ENCODE peak calls at places on chromosomes 5 and 9, in eight cellular contexts. One of them, this sample, is unnamed.

GRCh38 chr5:55480781-55481180 is 54.0 kb downstream of the PLPP1 start:
- DNase-seq in stomach: no peak
- DNase-seq in prostate gland: no peak
- DNase-seq in GM12892: no peak
- DNase-seq in HCT116: no peak
- DNase-seq in SK-N-SH: no peak
- DNase-seq in GM23338: no peak
- DNase-seq in suprapubic skin: no peak
- DNase-seq in this sample: no peak

GRCh38 chr5:151132959-151133358 is 24.6 kb downstream of the ANXA6 start:
- DNase-seq in stomach: no peak
- DNase-seq in prostate gland: no peak
- DNase-seq in GM12892: no peak
- DNase-seq in HCT116: no peak
- DNase-seq in SK-N-SH: no peak
- DNase-seq in GM23338: no peak
- DNase-seq in suprapubic skin: no peak
- DNase-seq in this sample: no peak

GRCh38 chr5:180202939-180203573 is 6.0 kb downstream of the RASGEF1C start:
- DNase-seq in stomach: no peak
- DNase-seq in prostate gland: no peak
- DNase-seq in GM12892: no peak
- DNase-seq in HCT116: no peak
- DNase-seq in SK-N-SH: no peak
- DNase-seq in GM23338: no peak
- DNase-seq in suprapubic skin: no peak
- DNase-seq in this sample: no peak

GRCh38 chr5:136686192-136686872 is 321.0 kb upstream of the TRPC7 start:
- DNase-seq in stomach: no peak
- DNase-seq in prostate gland: no peak
- DNase-seq in GM12892: no peak
- DNase-seq in HCT116: no peak
- DNase-seq in SK-N-SH: no peak
- DNase-seq in GM23338: peak
- DNase-seq in suprapubic skin: no peak
- DNase-seq in this sample: no peak

GRCh38 chr5:97242351-97242750 is 59.3 kb upstream of the RIOK2 start:
- DNase-seq in stomach: no peak
- DNase-seq in prostate gland: no peak
- DNase-seq in GM12892: no peak
- DNase-seq in HCT116: no peak
- DNase-seq in SK-N-SH: no peak
- DNase-seq in GM23338: no peak
- DNase-seq in suprapubic skin: no peak
- DNase-seq in this sample: no peak

GRCh38 chr5:178153530-178154340 is at the start of gene NHP2:
- DNase-seq in stomach: peak
- DNase-seq in prostate gland: peak
- DNase-seq in GM12892: peak
- DNase-seq in HCT116: peak
- DNase-seq in SK-N-SH: peak
- DNase-seq in GM23338: peak
- DNase-seq in suprapubic skin: peak
- DNase-seq in this sample: peak

GRCh38 chr9:5111696-5112095 is 73.7 kb downstream of the INSL6 start:
- DNase-seq in stomach: no peak
- DNase-seq in prostate gland: no peak
- DNase-seq in GM12892: no peak
- DNase-seq in HCT116: no peak
- DNase-seq in SK-N-SH: peak
- DNase-seq in GM23338: no peak
- DNase-seq in suprapubic skin: no peak
- DNase-seq in this sample: no peak

GRCh38 chr9:116817762-116818161 is 130.7 kb downstream of the TRIM32 start:
- DNase-seq in stomach: no peak
- DNase-seq in prostate gland: no peak
- DNase-seq in GM12892: no peak
- DNase-seq in HCT116: no peak
- DNase-seq in SK-N-SH: no peak
- DNase-seq in GM23338: no peak
- DNase-seq in suprapubic skin: no peak
- DNase-seq in this sample: no peak

GRCh38 chr5:52787600-52788504 is at the start of the genes ITGA1 and PELO:
- DNase-seq in stomach: peak
- DNase-seq in prostate gland: peak
- DNase-seq in GM12892: peak
- DNase-seq in HCT116: peak
- DNase-seq in SK-N-SH: peak
- DNase-seq in GM23338: peak
- DNase-seq in suprapubic skin: peak
- DNase-seq in this sample: peak

GRCh38 chr5:176837707-176838115 is 27.4 kb downstream of the UNC5A start:
- DNase-seq in stomach: peak
- DNase-seq in prostate gland: peak
- DNase-seq in GM12892: no peak
- DNase-seq in HCT116: peak
- DNase-seq in SK-N-SH: no peak
- DNase-seq in GM23338: peak
- DNase-seq in suprapubic skin: peak
- DNase-seq in this sample: peak

GRCh38 chr9:92196909-92197308 is 81.7 kb upstream of the SPTLC1 start:
- DNase-seq in stomach: no peak
- DNase-seq in prostate gland: no peak
- DNase-seq in GM12892: no peak
- DNase-seq in HCT116: no peak
- DNase-seq in SK-N-SH: no peak
- DNase-seq in GM23338: no peak
- DNase-seq in suprapubic skin: no peak
- DNase-seq in this sample: no peak

GRCh38 chr9:108911820-108912219 is 22.1 kb downstream of the ELP1 start:
- DNase-seq in stomach: no peak
- DNase-seq in prostate gland: no peak
- DNase-seq in GM12892: no peak
- DNase-seq in HCT116: no peak
- DNase-seq in SK-N-SH: no peak
- DNase-seq in GM23338: no peak
- DNase-seq in suprapubic skin: no peak
- DNase-seq in this sample: no peak

GRCh38 chr9:16652511-16653101 is 217.9 kb downstream of the BNC2 start:
- DNase-seq in stomach: no peak
- DNase-seq in prostate gland: no peak
- DNase-seq in GM12892: no peak
- DNase-seq in HCT116: no peak
- DNase-seq in SK-N-SH: no peak
- DNase-seq in GM23338: peak
- DNase-seq in suprapubic skin: no peak
- DNase-seq in this sample: no peak

GRCh38 chr9:108041551-108041950 is 552.0 kb upstream of the KLF4 start:
- DNase-seq in stomach: no peak
- DNase-seq in prostate gland: no peak
- DNase-seq in GM12892: no peak
- DNase-seq in HCT116: no peak
- DNase-seq in SK-N-SH: no peak
- DNase-seq in GM23338: no peak
- DNase-seq in suprapubic skin: no peak
- DNase-seq in this sample: no peak

GRCh38 chr5:113162770-113163169 is 186.2 kb downstream of the DCP2 start:
- DNase-seq in stomach: no peak
- DNase-seq in prostate gland: no peak
- DNase-seq in GM12892: no peak
- DNase-seq in HCT116: peak
- DNase-seq in SK-N-SH: no peak
- DNase-seq in GM23338: no peak
- DNase-seq in suprapubic skin: no peak
- DNase-seq in this sample: no peak

GRCh38 chr5:81760521-81760920 is 9.6 kb upstream of the SSBP2 start:
- DNase-seq in stomach: no peak
- DNase-seq in prostate gland: no peak
- DNase-seq in GM12892: no peak
- DNase-seq in HCT116: no peak
- DNase-seq in SK-N-SH: no peak
- DNase-seq in GM23338: no peak
- DNase-seq in suprapubic skin: no peak
- DNase-seq in this sample: no peak

GRCh38 chr5:19927919-19928318 is 60.1 kb downstream of the CDH18 start:
- DNase-seq in stomach: no peak
- DNase-seq in prostate gland: no peak
- DNase-seq in GM12892: no peak
- DNase-seq in HCT116: no peak
- DNase-seq in SK-N-SH: peak
- DNase-seq in GM23338: peak
- DNase-seq in suprapubic skin: no peak
- DNase-seq in this sample: no peak

GRCh38 chr9:82020341-82020740 is 31.8 kb downstream of the SPATA31D1 start:
- DNase-seq in stomach: no peak
- DNase-seq in prostate gland: no peak
- DNase-seq in GM12892: no peak
- DNase-seq in HCT116: no peak
- DNase-seq in SK-N-SH: no peak
- DNase-seq in GM23338: no peak
- DNase-seq in suprapubic skin: no peak
- DNase-seq in this sample: no peak

GRCh38 chr9:20728493-20729220 is 44.6 kb downstream of the FOCAD start:
- DNase-seq in stomach: no peak
- DNase-seq in prostate gland: peak
- DNase-seq in GM12892: no peak
- DNase-seq in HCT116: no peak
- DNase-seq in SK-N-SH: no peak
- DNase-seq in GM23338: no peak
- DNase-seq in suprapubic skin: no peak
- DNase-seq in this sample: no peak

GRCh38 chr9:86664603-86665002 is 282.7 kb downstream of the GAS1 start:
- DNase-seq in stomach: no peak
- DNase-seq in prostate gland: no peak
- DNase-seq in GM12892: no peak
- DNase-seq in HCT116: no peak
- DNase-seq in SK-N-SH: no peak
- DNase-seq in GM23338: no peak
- DNase-seq in suprapubic skin: no peak
- DNase-seq in this sample: no peak

GRCh38 chr5:119470851-119471451 is 18.7 kb downstream of the HSD17B4 start:
- DNase-seq in stomach: no peak
- DNase-seq in prostate gland: no peak
- DNase-seq in GM12892: no peak
- DNase-seq in HCT116: peak
- DNase-seq in SK-N-SH: no peak
- DNase-seq in GM23338: peak
- DNase-seq in suprapubic skin: no peak
- DNase-seq in this sample: no peak

GRCh38 chr5:68252678-68253520 is 37.3 kb downstream of the PIK3R1 start:
- DNase-seq in stomach: peak
- DNase-seq in prostate gland: peak
- DNase-seq in GM12892: peak
- DNase-seq in HCT116: peak
- DNase-seq in SK-N-SH: peak
- DNase-seq in GM23338: peak
- DNase-seq in suprapubic skin: peak
- DNase-seq in this sample: peak
- TF ChIP-seq POLR2AphosphoS5 in stomach: peak
- TF ChIP-seq POLR2AphosphoS5 in prostate gland: peak
- TF ChIP-seq POLR2AphosphoS5 in GM12892: no peak
- TF ChIP-seq POLR2AphosphoS5 in HCT116: no peak
- TF ChIP-seq POLR2AphosphoS5 in SK-N-SH: no peak
- TF ChIP-seq POLR2AphosphoS5 in GM23338: no peak
- TF ChIP-seq POLR2AphosphoS5 in suprapubic skin: no peak
- TF ChIP-seq POLR2AphosphoS5 in this sample: no peak

DNA sequence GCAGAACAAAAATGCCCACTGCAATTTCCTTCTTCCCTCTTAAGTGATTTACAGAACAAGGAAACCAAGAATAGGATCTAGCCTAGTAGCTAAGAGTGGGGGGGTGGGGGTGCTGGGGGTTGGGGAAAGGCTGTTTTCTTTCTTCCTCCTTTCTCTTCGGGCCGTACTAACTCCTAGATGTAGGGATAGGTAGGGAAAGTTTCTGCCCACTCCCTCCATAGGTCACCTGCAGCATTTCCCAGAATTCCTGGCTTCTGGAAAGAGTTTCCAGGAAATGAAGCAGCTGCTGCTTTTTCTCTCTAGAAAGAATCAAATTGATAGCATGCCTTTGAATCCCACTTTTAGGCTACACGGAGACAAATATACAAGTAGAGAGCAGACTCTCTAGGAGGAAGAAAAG is 15.6 kb downstream of the SPATA9 start:
- DNase-seq in stomach: no peak
- DNase-seq in prostate gland: no peak
- DNase-seq in GM12892: no peak
- DNase-seq in HCT116: no peak
- DNase-seq in SK-N-SH: no peak
- DNase-seq in GM23338: no peak
- DNase-seq in suprapubic skin: no peak
- DNase-seq in this sample: no peak
- TF ChIP-seq POLR2AphosphoS5 in stomach: no peak
- TF ChIP-seq POLR2AphosphoS5 in prostate gland: no peak
- TF ChIP-seq POLR2AphosphoS5 in GM12892: no peak
- TF ChIP-seq POLR2AphosphoS5 in HCT116: no peak
- TF ChIP-seq POLR2AphosphoS5 in SK-N-SH: no peak
- TF ChIP-seq POLR2AphosphoS5 in GM23338: no peak
- TF ChIP-seq POLR2AphosphoS5 in suprapubic skin: no peak
- TF ChIP-seq POLR2AphosphoS5 in this sample: no peak

DNA sequence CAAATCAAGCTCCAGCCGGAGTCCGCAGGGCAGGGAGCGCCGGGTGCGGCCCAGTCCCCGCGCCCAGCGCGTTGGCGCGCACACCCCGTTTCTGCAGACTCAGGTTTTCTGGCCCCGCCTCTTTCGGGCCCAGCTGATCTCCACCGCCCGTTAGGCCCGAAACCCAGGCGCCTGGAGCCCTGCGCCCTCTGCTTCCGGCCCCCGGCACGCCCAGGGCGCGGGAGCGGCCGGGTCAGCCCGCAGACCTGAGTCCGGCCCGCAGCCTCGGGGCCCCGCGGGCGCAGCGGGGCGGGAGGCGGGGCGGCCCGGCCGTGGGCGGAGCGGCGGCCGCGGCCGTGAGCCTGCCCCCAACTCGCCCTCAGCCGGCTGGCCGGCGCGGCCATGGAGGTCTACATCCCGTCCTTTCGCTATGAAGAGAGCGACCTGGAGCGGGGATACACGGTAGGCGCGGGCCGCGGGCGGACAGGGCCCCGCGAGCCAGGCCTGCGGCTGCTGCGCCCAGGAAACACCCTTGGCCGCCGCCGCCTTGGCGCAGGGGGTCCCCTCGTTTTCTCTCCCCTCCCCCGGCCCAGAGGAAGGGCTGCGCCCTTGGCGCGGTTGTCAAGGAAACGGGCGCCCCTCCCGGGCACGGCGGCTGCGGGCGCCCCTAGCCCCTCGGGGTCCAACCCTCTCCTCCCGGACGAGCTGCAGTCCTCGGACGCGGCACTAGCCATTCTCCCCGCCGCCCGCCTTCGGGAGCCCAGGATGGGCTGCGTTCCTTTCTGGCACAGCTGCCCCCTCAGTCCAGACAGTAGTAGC is at the start of gene SNX24:
- DNase-seq in stomach: peak
- DNase-seq in prostate gland: peak
- DNase-seq in GM12892: peak
- DNase-seq in HCT116: peak
- DNase-seq in SK-N-SH: peak
- DNase-seq in GM23338: peak
- DNase-seq in suprapubic skin: peak
- DNase-seq in this sample: peak
- TF ChIP-seq POLR2AphosphoS5 in stomach: peak
- TF ChIP-seq POLR2AphosphoS5 in prostate gland: peak
- TF ChIP-seq POLR2AphosphoS5 in GM12892: no peak
- TF ChIP-seq POLR2AphosphoS5 in HCT116: peak
- TF ChIP-seq POLR2AphosphoS5 in SK-N-SH: peak
- TF ChIP-seq POLR2AphosphoS5 in GM23338: peak
- TF ChIP-seq POLR2AphosphoS5 in suprapubic skin: no peak
- TF ChIP-seq POLR2AphosphoS5 in this sample: peak

GRCh38 chr5:139458580-139459407 is 3.7 kb downstream of the ECSCR start:
- DNase-seq in stomach: peak
- DNase-seq in prostate gland: no peak
- DNase-seq in GM12892: peak
- DNase-seq in HCT116: no peak
- DNase-seq in SK-N-SH: no peak
- DNase-seq in GM23338: no peak
- DNase-seq in suprapubic skin: no peak
- DNase-seq in this sample: peak
- TF ChIP-seq POLR2AphosphoS5 in stomach: peak
- TF ChIP-seq POLR2AphosphoS5 in prostate gland: no peak
- TF ChIP-seq POLR2AphosphoS5 in GM12892: no peak
- TF ChIP-seq POLR2AphosphoS5 in HCT116: no peak
- TF ChIP-seq POLR2AphosphoS5 in SK-N-SH: no peak
- TF ChIP-seq POLR2AphosphoS5 in GM23338: no peak
- TF ChIP-seq POLR2AphosphoS5 in suprapubic skin: no peak
- TF ChIP-seq POLR2AphosphoS5 in this sample: no peak

This sample was measured in transverse colon.